ENCODE peak calls at places on chromosomes 2 and 18, in six cellular contexts. X, H, A, D, V and B are unnamed samples.

GRCh38 chr2:182616471-182617393 is 99.3 kb upstream of the DNAJC10 start:
- DNase-seq in X (no peak), H (no peak), A (peak; percentile 54), V (no peak), D (no peak), B (no peak)

GRCh38 chr2:234865040-234865439 is 86.8 kb upstream of the SH3BP4 start:
- DNase-seq in V (no peak), X (no peak), D (no peak), H (no peak), A (no peak), B (no peak)

GRCh38 chr2:101116348-101116747 is 34.8 kb downstream of the TBC1D8 start:
- DNase-seq in H (no peak), D (no peak), X (no peak), V (no peak), A (no peak), B (no peak)

GRCh38 chr18:56445422-56445821 is 193.0 kb downstream of the TXNL1 start:
- DNase-seq in H (no peak), A (no peak), V (no peak), D (no peak), X (no peak), B (no peak)

GRCh38 chr18:79600141-79600540 is 79.5 kb upstream of the CTDP1 start:
- DNase-seq in X (peak; percentile 23), A (no peak), V (no peak), D (no peak), H (peak; percentile 10), B (no peak)

GRCh38 chr2:127565261-127566138 is 30.0 kb downstream of the MYO7B start:
- DNase-seq in X (no peak), A (no peak), V (no peak), D (no peak), H (no peak), B (no peak)

GRCh38 chr2:215745316-215745715 is 268.0 kb downstream of the MREG start:
- DNase-seq in V (no peak), X (no peak), A (no peak), D (no peak), H (no peak), B (no peak)

GRCh38 chr2:120430501-120430830 is 84.5 kb downstream of the INHBB start:
- DNase-seq in D (peak; percentile 62), X (no peak), A (no peak), H (peak; percentile 43), V (no peak), B (no peak)

GRCh38 chr2:77270433-77270832 is 251.7 kb downstream of the LRRTM4 start:
- DNase-seq in V (no peak), A (peak; percentile 1), D (no peak), X (no peak), H (no peak), B (peak; percentile 1)

GRCh38 chr2:101991731-101992145 is at the start of gene IL1R2:
- DNase-seq in X (no peak), A (no peak), D (no peak), H (no peak), V (no peak), B (no peak)

GRCh38 chr2:117123362-117123761 is 691.1 kb upstream of the DDX18 start:
- DNase-seq in H (no peak), A (no peak), V (no peak), X (no peak), D (no peak), B (no peak)

GRCh38 chr2:167844714-167845530 is 402.5 kb downstream of the STK39 start:
- DNase-seq in X (no peak), V (no peak), H (peak; percentile 49), D (no peak), A (no peak), B (no peak)

GRCh38 chr18:70693196-70693595 is 404.4 kb downstream of the SOCS6 start:
- DNase-seq in D (no peak), X (no peak), V (no peak), A (no peak), H (no peak), B (no peak)

GRCh38 chr2:204571041-204571440 is 25.8 kb downstream of the PARD3B start:
- DNase-seq in X (no peak), A (no peak), V (no peak), D (no peak), H (no peak), B (no peak)

GRCh38 chr18:7452331-7452730 is 114.8 kb upstream of the PTPRM start:
- DNase-seq in A (peak; percentile 67), H (peak; percentile 58), X (no peak), V (no peak), D (no peak), B (peak; percentile 58)

GRCh38 chr2:127160676-127161075 is 53.7 kb upstream of the BIN1 start:
- DNase-seq in D (no peak), X (no peak), A (no peak), H (no peak), V (no peak), B (no peak)

GRCh38 chr2:160917850-160918249 is 242.4 kb upstream of the TANK start:
- DNase-seq in X (no peak), V (no peak), A (no peak), H (no peak), D (no peak), B (no peak)

GRCh38 chr2:110770696-110771425 is 38.5 kb downstream of the ACOXL start:
- DNase-seq in X (peak; percentile 78), A (peak; percentile 51), V (no peak), D (no peak), H (no peak), B (peak; percentile 77)

GRCh38 chr18:36419913-36420531 is 122.5 kb downstream of the FHOD3 start:
- DNase-seq in V (no peak), H (no peak), A (no peak), D (no peak), X (no peak), B (peak; percentile 9)

GRCh38 chr2:45300026-45300750 is 290.9 kb upstream of the SIX2 start:
- DNase-seq in X (no peak), V (no peak), A (no peak), D (no peak), H (no peak), B (no peak)

GRCh38 chr2:104853401-104853925 is 452 bp upstream of the POU3F3 start:
- DNase-seq in A (peak; percentile 10), D (no peak), X (no peak), H (no peak), V (peak; percentile 62), B (no peak)

GRCh38 chr18:36085195-36085594 is 17.8 kb upstream of the RPRD1A start:
- DNase-seq in X (no peak), A (no peak), D (no peak), H (no peak), V (no peak), B (no peak)